ENCODE peak calls at places on chromosomes 11 and 22, in six cellular contexts. Q is coronary artery, O is MM.1S, E is omental fat pad, M is transverse colon, C is AG10803. H is an unnamed sample.
A peak's percentile ranks its signal among the peaks of the same experiment; 100 is the strongest.

GRCh38 chr11:76629133-76629852 is 41.3 kb downstream of the LRRC32 start:
- DNase-seq in Q (no peak), O (no peak), E (no peak), M (peak; percentile 48), C (peak; percentile 79), H (peak; percentile 81)

GRCh38 chr11:3642071-3642951 is 519 bp upstream of the ART5 start:
- DNase-seq in Q (no peak), O (no peak), E (peak; percentile 47), M (peak; percentile 74), C (peak; percentile 61), H (peak; percentile 90)

GRCh38 chr11:86955111-86955673 is at the start of gene FZD4:
- DNase-seq in Q (peak; percentile 91), O (peak; percentile 91), E (peak; percentile 60), M (peak; percentile 93), C (peak; percentile 86), H (peak; percentile 96)

GRCh38 chr11:44815917-44816456 is 89.2 kb downstream of the TSPAN18 start:
- DNase-seq in Q (no peak), O (no peak), E (no peak), M (no peak), C (no peak), H (no peak)

GRCh38 chr22:24494535-24495364 is at the start of gene UPB1:
- DNase-seq in Q (no peak), O (no peak), E (no peak), M (no peak), C (no peak), H (no peak)

GRCh38 chr11:17498058-17498457 is 21.4 kb upstream of the ABCC8 start:
- DNase-seq in Q (no peak), O (peak; percentile 14), E (no peak), M (peak; percentile 21), C (no peak), H (no peak)

GRCh38 chr11:120908521-120909181 is 115.3 kb upstream of the TBCEL start:
- DNase-seq in Q (no peak), O (no peak), E (no peak), M (no peak), C (no peak), H (no peak)

GRCh38 chr11:62020661-62021060 is 53.2 kb upstream of the FTH1 start:
- DNase-seq in Q (no peak), O (no peak), E (no peak), M (no peak), C (peak; percentile 24), H (no peak)

DNA sequence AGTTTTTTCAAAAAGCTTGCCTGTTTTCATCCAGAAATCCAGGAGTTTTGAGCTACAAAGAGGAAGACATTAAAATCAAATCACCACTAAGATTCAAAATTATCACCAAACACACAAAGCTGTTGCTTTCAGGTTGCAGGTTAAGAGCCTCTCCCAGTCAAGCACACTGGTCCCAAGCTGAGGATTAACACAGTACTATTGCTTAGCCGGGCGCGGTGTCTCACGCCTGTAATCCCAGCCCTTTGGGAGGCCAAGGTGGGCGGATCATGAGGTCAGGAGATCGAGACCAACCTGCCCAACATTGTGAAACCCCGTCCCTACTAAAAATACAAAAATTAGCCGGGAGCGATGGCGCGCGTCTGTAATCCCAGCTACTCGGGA is 1165.1 kb downstream of the LRRC4C start:
- DNase-seq in Q (no peak), O (no peak), E (no peak), M (no peak), C (no peak), H (no peak)
- TF ChIP-seq CTCF in Q (no peak), O (no peak), E (no peak), M (no peak), C (no peak), H (no peak)

GRCh38 chr11:12089473-12089872 is 20.9 kb upstream of the MICAL2 start:
- DNase-seq in Q (no peak), O (no peak), E (no peak), M (no peak), C (no peak), H (no peak)

GRCh38 chr11:12090761-12091261 is 19.6 kb upstream of the MICAL2 start:
- DNase-seq in Q (no peak), O (no peak), E (no peak), M (peak; percentile 89), C (no peak), H (no peak)

GRCh38 chr11:12090061-12090572 is 20.3 kb upstream of the MICAL2 start:
- DNase-seq in Q (no peak), O (no peak), E (no peak), M (no peak), C (peak; percentile 76), H (no peak)

GRCh38 chr11:12092714-12093113 is 17.7 kb upstream of the MICAL2 start:
- DNase-seq in Q (no peak), O (no peak), E (no peak), M (no peak), C (no peak), H (no peak)

GRCh38 chr11:12091957-12092558 is 18.3 kb upstream of the MICAL2 start:
- DNase-seq in Q (no peak), O (no peak), E (no peak), M (peak; percentile 40), C (peak; percentile 43), H (no peak)
- TF ChIP-seq CTCF in Q (peak; percentile 16), O (no peak), E (no peak), M (no peak), C (peak; percentile 38), H (peak; percentile 46)

DNA sequence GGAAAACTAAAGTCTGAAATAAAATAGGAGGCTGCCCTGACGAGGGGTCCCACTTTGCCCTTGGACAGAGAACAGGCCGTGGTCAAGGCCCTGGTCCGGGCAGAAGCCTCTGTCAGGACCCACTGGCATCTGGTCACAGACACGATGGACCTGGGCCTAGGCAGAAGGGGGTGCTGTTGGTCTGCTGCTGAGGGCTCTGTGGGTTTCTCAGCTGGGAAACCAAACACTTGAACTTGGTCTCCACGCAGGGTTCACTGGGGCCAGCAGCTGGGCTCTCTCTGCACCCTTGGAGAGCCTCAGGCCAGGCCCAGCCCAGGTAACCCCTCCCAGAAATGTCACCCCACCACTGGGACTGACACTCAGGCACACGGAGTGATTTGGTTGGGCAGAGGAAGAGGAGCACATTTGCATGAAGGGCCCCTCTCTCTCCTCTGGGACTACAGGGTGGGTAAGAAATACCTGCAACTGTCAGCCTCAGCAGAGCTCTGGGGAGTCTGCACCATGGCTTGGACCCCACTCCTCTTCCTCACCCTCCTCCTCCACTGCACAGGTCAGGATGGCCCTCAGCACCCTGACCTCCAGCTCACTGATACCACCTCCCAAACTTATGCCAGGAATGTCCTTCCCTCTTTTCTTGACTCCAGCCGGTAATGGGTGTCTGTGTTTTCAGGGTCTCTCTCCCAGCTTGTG is 48.1 kb upstream of the TOP3B start:
- DNase-seq in Q (no peak), O (peak; percentile 88), E (no peak), M (peak; percentile 37), C (no peak), H (no peak)
- TF ChIP-seq CTCF in Q (no peak), O (peak; percentile 89), E (no peak), M (no peak), C (no peak), H (peak; percentile 28)

GRCh38 chr11:117614695-117615094 is 182.3 kb downstream of the DSCAML1 start:
- DNase-seq in Q (no peak), O (no peak), E (no peak), M (no peak), C (no peak), H (no peak)
- TF ChIP-seq CTCF in Q (no peak), O (no peak), E (no peak), M (no peak), C (no peak), H (no peak)

DNA sequence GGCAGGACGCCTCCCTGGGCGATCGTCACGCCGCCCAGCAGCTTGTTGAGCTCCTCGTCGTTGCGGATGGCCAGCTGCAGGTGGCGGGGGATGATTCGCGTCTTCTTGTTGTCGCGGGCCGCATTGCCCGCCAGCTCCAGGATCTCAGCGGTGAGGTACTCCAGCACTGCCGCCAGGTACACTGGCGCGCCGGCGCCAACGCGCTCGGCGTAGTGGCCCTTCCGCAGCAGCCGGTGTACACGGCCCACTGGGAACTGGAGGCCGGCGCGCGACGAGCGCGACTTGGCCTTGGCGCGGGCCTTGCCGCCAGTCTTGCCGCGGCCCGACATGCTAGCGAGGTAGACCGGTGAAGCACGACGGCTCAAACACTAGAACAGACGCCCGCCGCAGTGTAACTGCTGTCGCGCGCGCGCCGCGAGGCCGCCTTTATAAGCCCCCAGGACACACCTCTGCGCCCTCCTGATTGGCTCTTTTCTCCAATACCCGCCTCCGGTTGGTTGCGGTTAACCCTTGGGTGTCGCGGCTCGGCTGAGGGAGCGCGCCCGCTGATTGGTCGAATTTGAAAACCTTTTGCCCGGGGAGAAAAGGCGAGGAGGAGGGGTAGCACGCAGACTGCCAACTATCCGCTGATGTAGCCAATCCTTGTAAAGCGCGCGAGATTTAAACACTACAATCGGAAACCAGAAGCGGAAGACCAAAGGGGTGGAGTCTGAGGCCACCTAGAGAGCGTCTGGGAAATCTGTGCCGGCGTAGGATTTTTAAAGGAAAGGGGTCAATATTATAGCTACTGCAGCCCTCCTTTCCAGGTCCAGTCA is 6.4 kb downstream of the DPAGT1 start:
- DNase-seq in Q (peak; percentile 100), O (peak; percentile 100), E (peak; percentile 97), M (peak; percentile 99), C (peak; percentile 100), H (peak; percentile 99)
- TF ChIP-seq CTCF in Q (peak; percentile 11), O (no peak), E (no peak), M (peak; percentile 31), C (no peak), H (peak; percentile 19)

DNA sequence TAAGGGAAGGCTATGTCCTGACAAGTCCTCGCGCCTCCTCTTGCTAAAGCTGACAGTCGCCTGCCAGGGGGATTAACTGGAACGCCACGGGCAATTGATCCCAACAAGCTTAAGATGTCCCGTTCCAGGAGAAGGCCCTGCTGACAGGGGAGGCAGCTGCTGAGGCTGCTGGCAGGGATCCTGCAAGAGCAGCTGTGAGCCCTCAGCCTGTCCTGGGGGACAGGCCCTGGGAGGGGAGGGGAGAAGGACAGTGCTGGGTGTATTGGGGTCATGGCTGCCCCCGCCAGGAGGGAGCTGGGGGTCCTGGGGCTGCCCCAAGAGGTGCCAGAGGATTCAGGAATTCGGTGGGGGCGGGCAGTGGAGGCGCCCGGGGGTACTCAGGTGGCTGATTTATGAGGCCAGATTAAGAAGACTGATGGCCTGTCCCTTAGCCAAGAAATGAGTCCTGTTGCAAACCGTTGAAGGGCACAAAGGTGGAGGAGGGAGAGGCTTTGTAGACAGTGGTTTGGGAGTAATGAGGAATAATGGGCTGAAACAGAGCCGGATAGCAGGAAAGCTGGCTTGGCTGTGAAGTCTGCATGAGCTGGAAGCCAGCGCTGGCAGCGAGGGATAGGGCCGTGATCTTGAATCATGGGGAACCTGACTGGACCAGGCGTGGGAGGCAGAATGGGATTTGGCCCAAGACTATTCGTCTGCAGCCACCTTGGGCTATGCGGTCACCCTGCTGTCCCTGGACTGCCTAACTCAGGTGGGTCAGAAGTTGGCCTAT is 133.5 kb downstream of the CACNA1I start:
- DNase-seq in Q (no peak), O (no peak), E (no peak), M (peak; percentile 17), C (no peak), H (no peak)
- TF ChIP-seq CTCF in Q (no peak), O (no peak), E (no peak), M (no peak), C (no peak), H (no peak)

GRCh38 chr11:72328366-72329224 is 84.6 kb upstream of the PHOX2A start:
- DNase-seq in Q (no peak), O (no peak), E (no peak), M (no peak), C (no peak), H (no peak)
- TF ChIP-seq CTCF in Q (no peak), O (no peak), E (no peak), M (no peak), C (no peak), H (no peak)